ENCODE peak calls at places on chromosome 12, in nine cellular contexts. V, I, S, M, G, L, A, X and T are unnamed samples.

GRCh38 chr12:46492471-46493351 is 120.1 kb upstream of the SLC38A2 start:
- DNase-seq in V (peak; percentile 74), L (no peak), G (peak; percentile 56), M (no peak), A (no peak), S (no peak), X (no peak), I (no peak), T (no peak)

GRCh38 chr12:23810327-23810902 is 139.1 kb downstream of the SOX5 start:
- DNase-seq in I (no peak), G (no peak), A (no peak), V (no peak), S (no peak), L (no peak), M (no peak), X (peak; percentile 21), T (no peak)

GRCh38 chr12:64186789-64187188 is 35.3 kb downstream of the KICS2 start:
- DNase-seq in V (peak; percentile 33), S (no peak), X (no peak), M (no peak), G (no peak), I (peak; percentile 53), L (no peak), A (no peak), T (no peak)

GRCh38 chr12:110555509-110556406 is 27.4 kb downstream of the PPTC7 start:
- DNase-seq in I (no peak), V (no peak), M (no peak), A (no peak), G (no peak), X (no peak), S (no peak), L (no peak), T (no peak)

GRCh38 chr12:52417742-52418141 is 11.6 kb upstream of the KRT82 start:
- DNase-seq in L (no peak), X (no peak), G (no peak), S (no peak), V (no peak), A (no peak), M (no peak), I (no peak), T (no peak)

GRCh38 chr12:118136559-118137003 is 657 bp downstream of the PEBP1 start:
- DNase-seq in L (peak; percentile 1), X (peak; percentile 29), A (peak; percentile 68), V (peak; percentile 25), G (no peak), S (peak; percentile 46), M (peak; percentile 61), I (peak; percentile 48), T (peak; percentile 78)

GRCh38 chr12:78146365-78146772 is 315.7 kb downstream of the NAV3 start:
- DNase-seq in V (no peak), M (no peak), I (peak; percentile 20), G (no peak), L (no peak), A (peak; percentile 50), X (peak; percentile 14), S (no peak), T (peak; percentile 64)

GRCh38 chr12:11545438-11546330 is 103.8 kb upstream of the ETV6 start:
- DNase-seq in M (no peak), G (no peak), V (no peak), L (peak; percentile 13), A (no peak), S (no peak), X (no peak), I (peak; percentile 80), T (no peak)

GRCh38 chr12:89603678-89604077 is 77.8 kb upstream of the POC1B start:
- DNase-seq in M (no peak), S (no peak), X (no peak), G (no peak), L (no peak), A (no peak), V (no peak), I (no peak), T (no peak)

GRCh38 chr12:6684609-6685008 is 4.6 kb downstream of the ZNF384 start:
- DNase-seq in G (no peak), M (no peak), A (peak; percentile 78), I (peak; percentile 74), V (peak; percentile 56), X (peak; percentile 32), S (no peak), L (no peak), T (peak; percentile 81)

GRCh38 chr12:43921666-43922337 is 85.9 kb downstream of the TMEM117 start:
- DNase-seq in X (no peak), A (no peak), S (no peak), L (no peak), M (no peak), I (no peak), V (no peak), G (no peak), T (no peak)

DNA sequence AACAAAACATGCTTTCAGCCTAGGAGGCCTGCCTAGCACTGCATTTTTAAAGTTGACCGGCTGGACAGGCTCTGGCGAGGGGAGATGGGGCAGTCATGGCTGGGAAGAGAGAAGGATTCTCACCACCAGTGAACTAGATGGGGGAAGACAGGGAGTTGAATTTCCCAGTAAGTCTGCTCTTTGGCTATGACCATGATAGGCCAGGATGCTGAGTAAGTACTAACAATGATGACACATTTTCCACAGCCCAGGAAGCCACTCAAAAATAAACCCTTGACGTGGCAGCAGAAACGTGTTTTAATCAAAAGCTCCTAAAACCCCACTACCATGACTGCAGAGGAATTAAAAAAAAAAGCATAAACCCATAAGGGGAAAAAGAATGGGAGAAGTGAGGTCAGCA is 19.0 kb downstream of the KCTD10 start:
- DNase-seq in X (no peak), A (no peak), L (no peak), M (no peak), I (no peak), V (no peak), S (no peak), G (no peak), T (no peak)
- H3K4me1 ChIP-seq in X (peaks cover 29% of the 10 kb centered on the region), A (peaks cover 32% of the 10 kb centered on the region), L (peaks cover 7% of the 10 kb centered on the region), M (peaks cover 51% of the 10 kb centered on the region), I (peaks cover 3% of the 10 kb centered on the region), V (peaks cover 26% of the 10 kb centered on the region), S (peaks cover 67% of the 10 kb centered on the region), G (peaks cover 23% of the 10 kb centered on the region), T (peaks cover 13% of the 10 kb centered on the region)

DNA sequence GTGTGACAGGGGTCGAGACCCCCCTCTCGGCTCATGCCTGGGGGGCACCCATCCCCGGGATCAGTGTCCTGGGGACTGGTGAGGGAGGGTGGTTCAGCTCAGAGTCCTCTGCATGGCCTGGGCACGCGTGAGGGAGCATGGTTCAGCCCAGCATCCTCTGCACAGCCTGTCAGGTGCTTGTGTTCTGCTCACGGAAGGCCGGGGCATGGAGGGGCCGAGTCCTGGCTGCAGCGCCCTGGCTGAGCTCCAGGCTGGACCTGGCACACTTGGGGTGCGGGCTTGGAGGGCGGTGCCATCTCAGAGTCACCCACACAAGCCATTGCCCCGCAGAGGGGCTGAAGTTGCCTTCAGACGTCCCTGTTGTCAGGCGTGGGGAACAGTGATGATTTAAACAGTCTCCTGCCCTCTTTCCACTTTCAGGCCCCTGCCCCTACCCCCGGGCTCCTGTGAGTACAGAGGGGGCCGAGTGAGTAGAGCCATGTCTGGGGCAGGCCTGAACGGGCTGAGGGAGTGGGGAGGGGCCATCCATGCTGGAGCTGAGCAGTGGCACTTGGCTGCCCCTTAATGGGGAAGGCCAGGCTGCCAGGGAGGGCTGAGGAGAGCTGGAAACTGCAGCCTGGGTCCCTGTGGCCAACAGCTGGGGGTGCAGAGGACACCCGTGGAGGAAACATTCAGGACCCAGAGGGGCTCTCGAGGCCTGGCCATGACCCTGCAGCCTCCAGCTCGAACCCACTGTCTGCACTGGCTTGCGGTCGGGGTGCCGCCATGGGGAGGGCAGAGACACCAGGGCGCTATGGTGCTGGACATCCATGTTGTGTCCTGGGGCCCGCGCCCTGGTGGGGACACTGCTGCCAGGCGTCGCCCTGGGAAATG is 22.5 kb downstream of the FBRSL1 start:
- DNase-seq in S (no peak), A (no peak), M (no peak), I (no peak), G (no peak), X (peak; percentile 5), L (no peak), V (no peak), T (no peak)
- H3K27ac ChIP-seq in S (peak overlapping the region; percentile 3), A (no peak overlapping the region), M (no peak overlapping the region), I (no peak overlapping the region), G (no peak overlapping the region), X (no peak overlapping the region), L (no peak overlapping the region), V (no peak overlapping the region), T (no peak overlapping the region)

DNA sequence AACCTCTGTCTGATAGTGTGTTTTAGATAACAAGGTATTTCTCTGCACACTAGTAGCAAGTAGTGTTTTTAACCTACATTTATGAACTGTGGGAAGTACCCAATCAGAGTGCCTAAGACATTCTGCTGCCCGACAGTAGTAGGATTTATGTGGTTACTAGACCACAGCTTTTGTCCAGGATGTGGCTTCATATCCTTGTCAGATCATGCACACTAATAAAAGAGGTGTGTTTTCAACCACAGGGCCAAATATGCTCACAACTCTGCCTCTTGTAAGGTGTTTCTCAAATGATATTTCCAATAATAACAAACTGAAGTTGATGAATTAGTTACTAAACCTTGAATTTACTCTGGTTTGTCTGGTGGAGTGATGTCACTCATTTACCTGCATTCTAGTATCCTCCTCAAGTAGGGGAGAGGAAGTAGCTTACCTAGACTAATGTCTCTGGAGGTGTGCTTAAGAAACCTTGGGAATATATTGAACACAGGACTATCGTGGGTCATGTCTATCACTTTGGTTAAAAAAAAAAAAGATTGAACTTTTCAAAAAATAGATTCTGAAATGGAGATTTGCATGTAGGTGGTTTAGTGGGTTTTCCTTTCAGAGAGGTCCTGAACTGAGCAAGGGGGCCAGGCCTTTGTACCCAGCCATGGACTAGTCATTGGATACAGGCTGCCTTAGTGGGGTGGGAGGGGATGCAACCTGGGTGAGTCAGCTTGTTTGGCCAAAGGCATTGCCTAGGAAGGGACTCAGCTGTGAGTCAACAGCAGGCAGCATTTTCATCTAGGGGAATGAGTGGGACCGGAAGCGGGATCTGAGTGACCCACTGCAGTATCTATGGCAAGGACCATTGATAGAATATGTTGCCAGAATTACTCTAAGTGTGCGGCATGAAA is 14.1 kb downstream of the FBXW8 start:
- DNase-seq in V (no peak), M (peak; percentile 14), G (peak; percentile 21), I (peak; percentile 97), X (no peak), S (no peak), L (peak; percentile 4), A (no peak), T (no peak)
- H3K4me1 ChIP-seq in V (peaks cover 12% of the 10 kb centered on the region), M (peaks cover 6% of the 10 kb centered on the region), G (peaks cover 15% of the 10 kb centered on the region), I (peaks cover 59% of the 10 kb centered on the region), X (peaks cover 3% of the 10 kb centered on the region), S (peaks cover 15% of the 10 kb centered on the region), L (peaks cover 66% of the 10 kb centered on the region), A (peaks cover 15% of the 10 kb centered on the region), T (peaks cover 40% of the 10 kb centered on the region)

GRCh38 chr12:91920740-91921139 is 224.9 kb downstream of the BTG1 start:
- DNase-seq in S (no peak), X (no peak), L (no peak), V (no peak), I (peak; percentile 16), M (no peak), A (no peak), G (no peak), T (no peak)

GRCh38 chr12:91918431-91918830 is 227.2 kb downstream of the BTG1 start:
- DNase-seq in M (no peak), L (no peak), I (no peak), V (no peak), X (no peak), A (no peak), S (no peak), G (no peak), T (no peak)

GRCh38 chr12:91922139-91922538 is 223.5 kb downstream of the BTG1 start:
- DNase-seq in G (no peak), M (no peak), S (no peak), X (no peak), I (no peak), V (no peak), A (no peak), L (no peak), T (no peak)

GRCh38 chr12:91921555-91921954 is 224.1 kb downstream of the BTG1 start:
- DNase-seq in G (no peak), A (no peak), L (no peak), I (no peak), X (no peak), M (no peak), V (no peak), S (no peak), T (no peak)

GRCh38 chr12:91920276-91920675 is 225.4 kb downstream of the BTG1 start:
- DNase-seq in M (no peak), I (peak; percentile 52), G (no peak), S (no peak), A (no peak), X (no peak), V (no peak), L (no peak), T (no peak)
- H3K27ac ChIP-seq in M (no peak overlapping the region), I (no peak overlapping the region), G (no peak overlapping the region), S (no peak overlapping the region), A (no peak overlapping the region), X (no peak overlapping the region), V (no peak overlapping the region), L (no peak overlapping the region), T (no peak overlapping the region)